ENCODE peak calls at places on chromosomes 6 and 20, in six cellular contexts. One of them, this sample, is unnamed. For H3F3A, the result is how much of the 10 kb centered on the place peaks cover.

GRCh38 chr20:5221078-5221430 is 94.2 kb downstream of the CDS2 start:
- DNase-seq in GM23248: no peak
- DNase-seq in GM23338: no peak
- DNase-seq in neural progenitor cell: no peak
- DNase-seq in PC-3: no peak
- DNase-seq in PC-9: no peak
- DNase-seq in this sample: no peak

GRCh38 chr6:52233975-52234823 is 10.1 kb downstream of the IL17F start:
- DNase-seq in GM23248: peak
- DNase-seq in GM23338: peak
- DNase-seq in neural progenitor cell: peak
- DNase-seq in PC-3: peak
- DNase-seq in PC-9: peak
- DNase-seq in this sample: peak

GRCh38 chr6:157269261-157269794 is 54.0 kb downstream of the TMEM242 start:
- DNase-seq in GM23248: peak
- DNase-seq in GM23338: no peak
- DNase-seq in neural progenitor cell: no peak
- DNase-seq in PC-3: no peak
- DNase-seq in PC-9: no peak
- DNase-seq in this sample: no peak

GRCh38 chr6:169173532-169174268 is 79.9 kb downstream of the THBS2 start:
- DNase-seq in GM23248: no peak
- DNase-seq in GM23338: no peak
- DNase-seq in neural progenitor cell: no peak
- DNase-seq in PC-3: peak
- DNase-seq in PC-9: no peak
- DNase-seq in this sample: no peak

GRCh38 chr20:31572042-31572700 is 32.9 kb upstream of the ID1 start:
- DNase-seq in GM23248: no peak
- DNase-seq in GM23338: peak
- DNase-seq in neural progenitor cell: no peak
- DNase-seq in PC-3: no peak
- DNase-seq in PC-9: no peak
- DNase-seq in this sample: peak

GRCh38 chr20:62015445-62016288 is 50.0 kb downstream of the TAF4 start:
- DNase-seq in GM23248: no peak
- DNase-seq in GM23338: no peak
- DNase-seq in neural progenitor cell: no peak
- DNase-seq in PC-3: no peak
- DNase-seq in PC-9: no peak
- DNase-seq in this sample: no peak

GRCh38 chr20:19233025-19233794 is 20.8 kb downstream of the SLC24A3 start:
- DNase-seq in GM23248: no peak
- DNase-seq in GM23338: no peak
- DNase-seq in neural progenitor cell: no peak
- DNase-seq in PC-3: no peak
- DNase-seq in PC-9: no peak
- DNase-seq in this sample: no peak

GRCh38 chr6:33428219-33428890 is 8.5 kb downstream of the SYNGAP1 start:
- DNase-seq in GM23248: peak
- DNase-seq in GM23338: peak
- DNase-seq in neural progenitor cell: peak
- DNase-seq in PC-3: peak
- DNase-seq in PC-9: no peak
- DNase-seq in this sample: peak

GRCh38 chr20:53678990-53679596 is 85.5 kb upstream of the ZNF217 start:
- DNase-seq in GM23248: no peak
- DNase-seq in GM23338: no peak
- DNase-seq in neural progenitor cell: no peak
- DNase-seq in PC-3: no peak
- DNase-seq in PC-9: no peak
- DNase-seq in this sample: no peak

GRCh38 chr6:165109011-165109410 is 200.4 kb downstream of the C6orf118 start:
- DNase-seq in GM23248: no peak
- DNase-seq in GM23338: no peak
- DNase-seq in neural progenitor cell: no peak
- DNase-seq in PC-3: no peak
- DNase-seq in PC-9: no peak
- DNase-seq in this sample: no peak

GRCh38 chr6:155418017-155418749 is 37.5 kb downstream of the NOX3 start:
- DNase-seq in GM23248: peak
- DNase-seq in GM23338: peak
- DNase-seq in neural progenitor cell: peak
- DNase-seq in PC-3: no peak
- DNase-seq in PC-9: peak
- DNase-seq in this sample: peak
- H3K4me3 ChIP-seq in GM23248: peak
- H3K4me3 ChIP-seq in GM23338: peak
- H3K4me3 ChIP-seq in neural progenitor cell: no peak
- H3K4me3 ChIP-seq in PC-3: no peak
- H3K4me3 ChIP-seq in PC-9: peak
- H3K4me3 ChIP-seq in this sample: peak

DNA sequence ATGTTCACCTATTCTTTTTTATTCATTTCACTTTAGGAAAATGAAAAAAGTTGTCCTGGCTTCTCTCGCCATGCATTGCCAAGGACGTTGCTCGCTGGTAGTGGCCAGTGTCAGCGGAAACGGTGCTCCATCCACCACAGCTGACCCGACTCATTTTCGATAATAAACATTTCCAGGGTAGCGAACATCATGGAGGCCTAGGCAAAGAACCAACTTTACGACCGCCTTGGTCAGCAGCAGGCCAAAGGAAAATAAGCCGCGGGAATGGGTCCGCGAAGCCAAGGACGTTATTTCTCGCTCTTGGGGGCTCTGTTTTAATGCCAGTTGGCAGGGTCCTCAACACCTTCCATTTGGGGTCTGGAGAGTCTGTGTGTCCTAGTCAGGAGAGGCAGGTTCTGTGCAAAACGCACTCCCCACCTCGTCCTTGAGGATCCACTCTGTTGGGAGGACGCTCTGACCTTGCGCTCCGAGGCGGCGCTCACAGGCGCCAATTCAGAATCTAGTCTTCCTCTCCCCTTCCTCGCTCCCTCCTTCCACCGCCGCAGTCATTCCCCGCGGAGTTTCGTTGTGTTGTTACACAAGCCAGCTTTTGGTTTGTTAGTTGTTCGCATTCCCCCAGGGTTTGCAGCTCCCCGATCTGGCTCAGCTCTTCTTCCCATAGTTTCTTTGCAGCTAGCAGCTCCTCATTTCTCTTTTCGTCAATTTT is 4.1 kb upstream of the PAX1 start:
- DNase-seq in GM23248: no peak
- DNase-seq in GM23338: peak
- DNase-seq in neural progenitor cell: peak
- DNase-seq in PC-3: no peak
- DNase-seq in PC-9: no peak
- DNase-seq in this sample: no peak
- TF ChIP-seq EZH2 in GM23248: no peak
- TF ChIP-seq EZH2 in GM23338: peak
- TF ChIP-seq EZH2 in neural progenitor cell: peak
- TF ChIP-seq EZH2 in PC-3: no peak
- TF ChIP-seq EZH2 in PC-9: no peak
- TF ChIP-seq EZH2 in this sample: no peak

GRCh38 chr6:10535198-10535597 is 14.0 kb downstream of the GCNT2 start:
- DNase-seq in GM23248: no peak
- DNase-seq in GM23338: no peak
- DNase-seq in neural progenitor cell: no peak
- DNase-seq in PC-3: no peak
- DNase-seq in PC-9: no peak
- DNase-seq in this sample: no peak
- H3F3A ChIP-seq in GM23248: under half
- H3F3A ChIP-seq in GM23338: under half
- H3F3A ChIP-seq in neural progenitor cell: under half
- H3F3A ChIP-seq in PC-3: under half
- H3F3A ChIP-seq in PC-9: under half
- H3F3A ChIP-seq in this sample: under half

DNA sequence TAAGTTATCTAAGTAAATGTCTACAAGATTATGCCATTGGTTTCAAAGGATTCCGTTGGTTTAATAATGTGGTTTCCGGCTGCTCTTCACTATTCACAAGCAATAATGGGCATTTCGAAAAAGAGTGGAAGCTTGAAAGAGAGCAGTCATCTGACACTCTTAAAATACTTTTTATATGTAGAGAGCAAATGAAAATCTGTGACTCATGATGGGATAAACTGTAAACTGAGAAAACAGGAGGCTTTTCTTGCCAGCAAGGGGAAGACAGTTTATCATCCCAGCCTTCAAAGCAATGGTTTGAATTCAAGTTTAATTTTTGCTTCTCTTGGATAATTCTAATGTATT is 145.7 kb downstream of the KHDC1L start:
- DNase-seq in GM23248: peak
- DNase-seq in GM23338: no peak
- DNase-seq in neural progenitor cell: no peak
- DNase-seq in PC-3: peak
- DNase-seq in PC-9: no peak
- DNase-seq in this sample: no peak
- H3K4me3 ChIP-seq in GM23248: peak
- H3K4me3 ChIP-seq in GM23338: no peak
- H3K4me3 ChIP-seq in neural progenitor cell: no peak
- H3K4me3 ChIP-seq in PC-3: peak
- H3K4me3 ChIP-seq in PC-9: no peak
- H3K4me3 ChIP-seq in this sample: no peak

GRCh38 chr6:3546121-3546520 is 89.3 kb upstream of the SLC22A23 start:
- DNase-seq in GM23248: no peak
- DNase-seq in GM23338: no peak
- DNase-seq in neural progenitor cell: no peak
- DNase-seq in PC-3: no peak
- DNase-seq in PC-9: no peak
- DNase-seq in this sample: no peak
- TF ChIP-seq EZH2 in GM23248: no peak
- TF ChIP-seq EZH2 in GM23338: no peak
- TF ChIP-seq EZH2 in neural progenitor cell: no peak
- TF ChIP-seq EZH2 in PC-3: no peak
- TF ChIP-seq EZH2 in PC-9: no peak
- TF ChIP-seq EZH2 in this sample: no peak

GRCh38 chr20:35721621-35722020 is 20.4 kb downstream of the RBM39 start:
- DNase-seq in GM23248: no peak
- DNase-seq in GM23338: no peak
- DNase-seq in neural progenitor cell: no peak
- DNase-seq in PC-3: no peak
- DNase-seq in PC-9: no peak
- DNase-seq in this sample: no peak

GRCh38 chr20:35718972-35719635 is 19.9 kb downstream of the ROMO1 start:
- DNase-seq in GM23248: peak
- DNase-seq in GM23338: no peak
- DNase-seq in neural progenitor cell: no peak
- DNase-seq in PC-3: no peak
- DNase-seq in PC-9: no peak
- DNase-seq in this sample: no peak

GRCh38 chr20:35719717-35720116 is 20.5 kb downstream of the ROMO1 start:
- DNase-seq in GM23248: no peak
- DNase-seq in GM23338: no peak
- DNase-seq in neural progenitor cell: no peak
- DNase-seq in PC-3: no peak
- DNase-seq in PC-9: no peak
- DNase-seq in this sample: no peak

GRCh38 chr20:35720165-35721123 is 21.2 kb downstream of the ROMO1 start:
- DNase-seq in GM23248: no peak
- DNase-seq in GM23338: no peak
- DNase-seq in neural progenitor cell: no peak
- DNase-seq in PC-3: no peak
- DNase-seq in PC-9: no peak
- DNase-seq in this sample: no peak

GRCh38 chr20:35721219-35721618 is 20.8 kb downstream of the RBM39 start:
- DNase-seq in GM23248: no peak
- DNase-seq in GM23338: no peak
- DNase-seq in neural progenitor cell: no peak
- DNase-seq in PC-3: no peak
- DNase-seq in PC-9: no peak
- DNase-seq in this sample: no peak
- H3F3A ChIP-seq in GM23248: half or more
- H3F3A ChIP-seq in GM23338: half or more
- H3F3A ChIP-seq in neural progenitor cell: half or more
- H3F3A ChIP-seq in PC-3: under half
- H3F3A ChIP-seq in PC-9: half or more
- H3F3A ChIP-seq in this sample: under half

GRCh38 chr6:108966855-108967755 is 118.9 kb downstream of the ARMC2 start:
- DNase-seq in GM23248: peak
- DNase-seq in GM23338: peak
- DNase-seq in neural progenitor cell: peak
- DNase-seq in PC-3: peak
- DNase-seq in PC-9: peak
- DNase-seq in this sample: no peak
- H3K4me3 ChIP-seq in GM23248: no peak
- H3K4me3 ChIP-seq in GM23338: no peak
- H3K4me3 ChIP-seq in neural progenitor cell: no peak
- H3K4me3 ChIP-seq in PC-3: no peak
- H3K4me3 ChIP-seq in PC-9: peak
- H3K4me3 ChIP-seq in this sample: no peak